ENCODE peak calls at places on chromosomes 11 and 22, in eight cellular contexts. J, R, C, T, Z, I, A and G are unnamed samples.

GRCh38 chr11:78069465-78069864 is 5.8 kb downstream of the THRSP start:
- DNase-seq in T (no peak), R (no peak), I (no peak), J (no peak), Z (no peak), C (no peak), A (no peak), G (peak; percentile 33)

GRCh38 chr11:100562102-100562501 is 125.0 kb upstream of the ARHGAP42 start:
- DNase-seq in I (peak; percentile 86), R (peak; percentile 73), A (no peak), T (no peak), Z (no peak), J (no peak), C (no peak), G (peak; percentile 90)

GRCh38 chr22:27512283-27512761 is 289.2 kb downstream of the MN1 start:
- DNase-seq in C (no peak), T (peak; percentile 54), R (peak; percentile 96), J (no peak), Z (no peak), I (no peak), A (peak; percentile 9), G (peak; percentile 95)

GRCh38 chr22:44430716-44431115 is 67.3 kb downstream of the RTL6 start:
- DNase-seq in I (peak; percentile 31), J (no peak), R (no peak), A (no peak), C (no peak), T (no peak), Z (no peak), G (no peak)

GRCh38 chr22:44243761-44244160 is 63.0 kb downstream of the PARVG start:
- DNase-seq in R (no peak), Z (no peak), J (no peak), C (no peak), I (no peak), A (no peak), T (no peak), G (no peak)

GRCh38 chr11:35211952-35212351 is 73.0 kb downstream of the CD44 start:
- DNase-seq in T (peak; percentile 14), I (no peak), Z (no peak), C (no peak), R (no peak), J (no peak), A (peak; percentile 69), G (no peak)

GRCh38 chr22:19139001-19139356 is 5.5 kb downstream of the ESS2 start:
- DNase-seq in T (no peak), A (no peak), R (no peak), Z (no peak), I (no peak), C (no peak), J (no peak), G (no peak)

GRCh38 chr11:69344570-69345145 is 50.7 kb downstream of the MYEOV start:
- DNase-seq in Z (no peak), A (no peak), J (no peak), C (no peak), R (no peak), I (no peak), T (no peak), G (no peak)